ENCODE peak calls at places on chromosomes 2 and 18, in eight cellular contexts. One of them, this sample, is unnamed. For H3K27me3, the result is how much of the 10 kb centered on the place peaks cover.

GRCh38 chr2:202760848-202761247 is 110.7 kb downstream of the ICA1L start:
- DNase-seq in right cardiac atrium: no peak
- DNase-seq in MG63: no peak
- DNase-seq in AG04450: no peak
- DNase-seq in H1: no peak
- DNase-seq in K562: no peak
- DNase-seq in small intestine: no peak
- DNase-seq in Karpas-422: no peak
- DNase-seq in this sample: no peak

GRCh38 chr2:170771049-170771937 is 1.1 kb downstream of the ERICH2 start:
- DNase-seq in small intestine: peak
- DNase-seq in H1: peak
- DNase-seq in AG04450: no peak
- DNase-seq in right cardiac atrium: no peak
- DNase-seq in MG63: no peak
- DNase-seq in Karpas-422: no peak
- DNase-seq in K562: no peak
- DNase-seq in this sample: no peak

GRCh38 chr2:173075056-173075780 is 428 bp upstream of the MAP3K20 start:
- DNase-seq in small intestine: no peak
- DNase-seq in H1: no peak
- DNase-seq in Karpas-422: no peak
- DNase-seq in right cardiac atrium: no peak
- DNase-seq in MG63: no peak
- DNase-seq in AG04450: no peak
- DNase-seq in K562: no peak
- DNase-seq in this sample: peak

GRCh38 chr2:217402622-217403383 is 542.9 kb upstream of the TNP1 start:
- DNase-seq in H1: no peak
- DNase-seq in MG63: no peak
- DNase-seq in right cardiac atrium: peak
- DNase-seq in AG04450: no peak
- DNase-seq in K562: peak
- DNase-seq in Karpas-422: no peak
- DNase-seq in small intestine: no peak
- DNase-seq in this sample: peak

GRCh38 chr2:30217644-30218361 is 13.5 kb upstream of the LBH start:
- DNase-seq in H1: no peak
- DNase-seq in Karpas-422: peak
- DNase-seq in AG04450: no peak
- DNase-seq in right cardiac atrium: peak
- DNase-seq in K562: no peak
- DNase-seq in small intestine: peak
- DNase-seq in MG63: no peak
- DNase-seq in this sample: no peak

GRCh38 chr2:85737481-85737880 is 16.3 kb upstream of the ATOH8 start:
- DNase-seq in K562: no peak
- DNase-seq in MG63: peak
- DNase-seq in Karpas-422: no peak
- DNase-seq in AG04450: peak
- DNase-seq in small intestine: no peak
- DNase-seq in right cardiac atrium: peak
- DNase-seq in H1: no peak
- DNase-seq in this sample: no peak

GRCh38 chr2:174603280-174603679 is 5.7 kb upstream of the WIPF1 start:
- DNase-seq in H1: no peak
- DNase-seq in right cardiac atrium: peak
- DNase-seq in MG63: peak
- DNase-seq in Karpas-422: peak
- DNase-seq in AG04450: no peak
- DNase-seq in K562: no peak
- DNase-seq in small intestine: peak
- DNase-seq in this sample: peak

GRCh38 chr2:121754851-121755236 is 607 bp upstream of the TSN start:
- DNase-seq in H1: no peak
- DNase-seq in right cardiac atrium: no peak
- DNase-seq in MG63: no peak
- DNase-seq in small intestine: no peak
- DNase-seq in K562: no peak
- DNase-seq in Karpas-422: peak
- DNase-seq in AG04450: no peak
- DNase-seq in this sample: no peak

GRCh38 chr18:58805482-58806187 is 59.0 kb upstream of the ZNF532 start:
- DNase-seq in K562: no peak
- DNase-seq in H1: no peak
- DNase-seq in Karpas-422: no peak
- DNase-seq in MG63: no peak
- DNase-seq in small intestine: no peak
- DNase-seq in right cardiac atrium: no peak
- DNase-seq in AG04450: no peak
- DNase-seq in this sample: peak

GRCh38 chr2:160210599-160211138 is 10.6 kb upstream of the ITGB6 start:
- DNase-seq in AG04450: no peak
- DNase-seq in MG63: peak
- DNase-seq in K562: peak
- DNase-seq in H1: peak
- DNase-seq in Karpas-422: peak
- DNase-seq in right cardiac atrium: peak
- DNase-seq in small intestine: peak
- DNase-seq in this sample: no peak

GRCh38 chr2:20650880-20651730 is at the start of gene HS1BP3:
- DNase-seq in small intestine: peak
- DNase-seq in K562: peak
- DNase-seq in Karpas-422: peak
- DNase-seq in H1: peak
- DNase-seq in right cardiac atrium: peak
- DNase-seq in AG04450: no peak
- DNase-seq in MG63: peak
- DNase-seq in this sample: peak

GRCh38 chr2:172710584-172711024 is 25.0 kb upstream of the RAPGEF4 start:
- DNase-seq in K562: no peak
- DNase-seq in right cardiac atrium: peak
- DNase-seq in Karpas-422: peak
- DNase-seq in AG04450: peak
- DNase-seq in small intestine: peak
- DNase-seq in MG63: peak
- DNase-seq in H1: peak
- DNase-seq in this sample: peak

GRCh38 chr2:222706616-222707015 is 35.2 kb downstream of the MOGAT1 start:
- DNase-seq in H1: no peak
- DNase-seq in right cardiac atrium: no peak
- DNase-seq in AG04450: no peak
- DNase-seq in Karpas-422: no peak
- DNase-seq in MG63: no peak
- DNase-seq in K562: no peak
- DNase-seq in small intestine: no peak
- DNase-seq in this sample: no peak

GRCh38 chr18:37567061-37567993 is 1.7 kb upstream of the CELF4 start:
- DNase-seq in small intestine: no peak
- DNase-seq in AG04450: no peak
- DNase-seq in H1: no peak
- DNase-seq in MG63: no peak
- DNase-seq in Karpas-422: no peak
- DNase-seq in right cardiac atrium: no peak
- DNase-seq in K562: no peak
- DNase-seq in this sample: no peak
- H3K27me3 ChIP-seq in small intestine: under half
- H3K27me3 ChIP-seq in AG04450: half or more
- H3K27me3 ChIP-seq in H1: half or more
- H3K27me3 ChIP-seq in MG63: half or more
- H3K27me3 ChIP-seq in Karpas-422: under half
- H3K27me3 ChIP-seq in right cardiac atrium: under half
- H3K27me3 ChIP-seq in K562: under half
- H3K27me3 ChIP-seq in this sample: under half

DNA sequence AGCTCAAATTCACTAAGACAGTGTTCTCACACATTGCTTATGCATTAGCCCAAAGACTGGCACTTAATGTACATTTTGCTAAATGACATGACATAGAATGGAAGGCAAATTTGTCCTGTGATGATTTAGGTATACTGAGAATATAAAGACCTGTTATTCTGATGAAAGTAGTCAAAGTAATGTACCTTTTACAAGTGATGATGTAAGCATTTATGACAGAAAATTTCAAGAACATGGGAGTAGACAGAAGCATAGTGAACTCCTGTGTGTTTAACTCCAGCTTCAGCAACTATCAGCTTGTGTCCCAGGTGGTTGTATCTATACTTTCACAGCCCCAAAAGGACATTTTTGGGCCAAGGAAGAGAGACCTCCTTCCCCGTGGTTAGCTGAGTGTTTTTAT is 33.7 kb upstream of the TMEM18 start:
- DNase-seq in K562: no peak
- DNase-seq in MG63: no peak
- DNase-seq in right cardiac atrium: no peak
- DNase-seq in small intestine: no peak
- DNase-seq in H1: no peak
- DNase-seq in AG04450: no peak
- DNase-seq in Karpas-422: no peak
- DNase-seq in this sample: no peak
- H3K27me3 ChIP-seq in K562: under half
- H3K27me3 ChIP-seq in MG63: under half
- H3K27me3 ChIP-seq in right cardiac atrium: under half
- H3K27me3 ChIP-seq in small intestine: under half
- H3K27me3 ChIP-seq in H1: under half
- H3K27me3 ChIP-seq in AG04450: under half
- H3K27me3 ChIP-seq in Karpas-422: under half
- H3K27me3 ChIP-seq in this sample: under half

GRCh38 chr2:23495661-23496114 is 110.7 kb downstream of the KLHL29 start:
- DNase-seq in Karpas-422: no peak
- DNase-seq in small intestine: no peak
- DNase-seq in right cardiac atrium: peak
- DNase-seq in H1: no peak
- DNase-seq in AG04450: no peak
- DNase-seq in MG63: no peak
- DNase-seq in K562: no peak
- DNase-seq in this sample: peak
- H3K27me3 ChIP-seq in Karpas-422: under half
- H3K27me3 ChIP-seq in small intestine: under half
- H3K27me3 ChIP-seq in right cardiac atrium: under half
- H3K27me3 ChIP-seq in H1: under half
- H3K27me3 ChIP-seq in AG04450: under half
- H3K27me3 ChIP-seq in MG63: under half
- H3K27me3 ChIP-seq in K562: half or more
- H3K27me3 ChIP-seq in this sample: under half

DNA sequence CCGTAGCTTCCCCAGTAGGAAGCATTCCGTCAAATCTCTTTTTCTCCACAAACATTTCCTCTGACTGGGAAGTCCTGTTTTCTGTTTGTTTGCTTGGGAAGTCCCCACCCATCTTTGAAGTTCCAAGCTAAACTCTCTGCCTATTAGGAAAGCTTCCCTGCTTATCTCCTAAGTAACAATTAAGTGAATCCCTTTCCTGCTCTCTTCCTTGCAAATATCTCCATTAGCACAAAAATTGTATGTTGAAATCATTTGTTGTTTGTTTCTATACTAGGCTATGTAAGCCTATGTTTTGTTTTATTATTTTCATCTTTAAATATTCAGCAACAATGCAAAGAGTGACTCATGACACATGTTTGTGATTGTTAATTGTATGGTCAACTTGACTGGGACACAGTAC is 812.6 kb upstream of the LRATD1 start:
- DNase-seq in right cardiac atrium: no peak
- DNase-seq in MG63: no peak
- DNase-seq in K562: no peak
- DNase-seq in AG04450: no peak
- DNase-seq in small intestine: no peak
- DNase-seq in Karpas-422: no peak
- DNase-seq in H1: no peak
- DNase-seq in this sample: no peak
- H3K27me3 ChIP-seq in right cardiac atrium: under half
- H3K27me3 ChIP-seq in MG63: under half
- H3K27me3 ChIP-seq in K562: under half
- H3K27me3 ChIP-seq in AG04450: under half
- H3K27me3 ChIP-seq in small intestine: under half
- H3K27me3 ChIP-seq in Karpas-422: under half
- H3K27me3 ChIP-seq in H1: under half
- H3K27me3 ChIP-seq in this sample: under half

DNA sequence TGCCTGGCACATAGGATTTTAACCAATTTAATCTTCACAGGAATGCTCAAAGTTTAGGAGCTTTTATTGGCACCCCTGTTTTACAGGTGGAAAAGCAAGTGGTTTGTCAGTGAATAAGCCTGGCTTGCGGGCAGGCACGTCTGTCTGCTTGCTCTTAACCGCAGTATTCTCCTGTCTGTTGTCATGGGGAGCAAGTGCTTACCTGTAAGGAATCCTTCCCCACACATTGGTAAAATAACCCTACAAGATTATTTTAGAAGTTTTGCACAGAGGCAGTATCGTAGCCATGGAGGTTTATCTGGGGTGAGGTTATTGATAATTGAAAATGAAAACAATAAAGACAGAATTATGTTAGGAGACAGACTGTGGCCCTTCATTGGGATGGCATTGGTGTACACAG is 174.9 kb downstream of the AGAP1 start:
- DNase-seq in H1: no peak
- DNase-seq in right cardiac atrium: no peak
- DNase-seq in K562: no peak
- DNase-seq in MG63: no peak
- DNase-seq in AG04450: no peak
- DNase-seq in Karpas-422: no peak
- DNase-seq in small intestine: no peak
- DNase-seq in this sample: no peak
- H3K27me3 ChIP-seq in H1: under half
- H3K27me3 ChIP-seq in right cardiac atrium: under half
- H3K27me3 ChIP-seq in K562: under half
- H3K27me3 ChIP-seq in MG63: under half
- H3K27me3 ChIP-seq in AG04450: under half
- H3K27me3 ChIP-seq in Karpas-422: under half
- H3K27me3 ChIP-seq in small intestine: under half
- H3K27me3 ChIP-seq in this sample: under half

DNA sequence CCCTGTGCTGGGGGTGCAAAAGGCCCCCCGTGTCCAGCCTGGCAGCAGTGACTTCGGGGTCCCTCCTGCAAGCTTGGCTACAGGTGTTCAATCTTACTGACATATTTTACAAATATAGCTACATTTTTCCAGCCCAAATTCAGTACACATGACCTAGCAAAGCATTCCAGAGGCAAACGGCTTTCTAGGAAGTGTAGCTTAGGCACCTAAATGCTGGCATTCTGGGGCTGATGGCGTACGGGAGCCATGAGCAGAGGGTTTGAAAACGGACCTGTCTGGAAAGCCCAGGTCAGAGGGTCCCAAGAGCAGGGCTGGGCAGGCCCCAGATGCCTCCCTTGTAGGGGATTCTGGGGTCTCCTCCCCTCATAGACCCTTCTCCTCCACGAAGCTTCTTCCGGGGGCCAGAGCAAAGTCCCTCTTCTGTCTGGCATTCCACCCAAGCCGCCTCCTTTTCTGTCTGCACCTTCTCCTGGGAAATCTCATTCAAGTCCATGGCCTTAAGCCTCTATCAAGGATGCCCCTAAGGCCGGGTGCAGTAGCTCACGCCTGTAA is 63.3 kb upstream of the ASAP2 start:
- DNase-seq in K562: no peak
- DNase-seq in Karpas-422: no peak
- DNase-seq in H1: no peak
- DNase-seq in MG63: no peak
- DNase-seq in right cardiac atrium: no peak
- DNase-seq in AG04450: no peak
- DNase-seq in small intestine: no peak
- DNase-seq in this sample: no peak
- H3K27me3 ChIP-seq in K562: under half
- H3K27me3 ChIP-seq in Karpas-422: under half
- H3K27me3 ChIP-seq in H1: under half
- H3K27me3 ChIP-seq in MG63: under half
- H3K27me3 ChIP-seq in right cardiac atrium: under half
- H3K27me3 ChIP-seq in AG04450: under half
- H3K27me3 ChIP-seq in small intestine: under half
- H3K27me3 ChIP-seq in this sample: under half

GRCh38 chr18:26555804-26556553 is 7.6 kb upstream of the KCTD1 start:
- DNase-seq in H1: no peak
- DNase-seq in K562: no peak
- DNase-seq in Karpas-422: no peak
- DNase-seq in small intestine: no peak
- DNase-seq in AG04450: no peak
- DNase-seq in right cardiac atrium: no peak
- DNase-seq in MG63: no peak
- DNase-seq in this sample: no peak
- H3K27me3 ChIP-seq in H1: under half
- H3K27me3 ChIP-seq in K562: under half
- H3K27me3 ChIP-seq in Karpas-422: under half
- H3K27me3 ChIP-seq in small intestine: under half
- H3K27me3 ChIP-seq in AG04450: under half
- H3K27me3 ChIP-seq in right cardiac atrium: under half
- H3K27me3 ChIP-seq in MG63: under half
- H3K27me3 ChIP-seq in this sample: under half

This sample was measured in SJCRH30.